ENCODE peak calls at places on chromosomes 13 and 19, in eight cellular contexts. W, J, D, E, N, B, F and K are unnamed samples.

GRCh38 chr13:32330438-32330837 is 15.1 kb downstream of the BRCA2 start:
- DNase-seq in J (no peak), N (no peak), F (no peak), W (no peak), E (no peak), B (no peak), D (no peak), K (peak; percentile 35)

GRCh38 chr13:64078025-64078424 is 2662.4 kb upstream of the PCDH20 start:
- DNase-seq in J (no peak), F (no peak), B (no peak), E (no peak), W (no peak), N (no peak), D (peak; percentile 2), K (no peak)

GRCh38 chr19:21472507-21472906 is 32.9 kb upstream of the ZNF429 start:
- DNase-seq in W (no peak), D (no peak), N (no peak), E (no peak), F (no peak), B (no peak), J (no peak), K (no peak)

GRCh38 chr13:45847554-45848224 is 3.9 kb downstream of the SIAH3 start:
- DNase-seq in B (peak; percentile 28), W (no peak), N (no peak), E (no peak), D (no peak), F (peak; percentile 63), J (peak; percentile 29), K (peak; percentile 43)

GRCh38 chr19:18657590-18658365 is 20.9 kb downstream of the KLHL26 start:
- DNase-seq in D (peak; percentile 80), N (peak; percentile 93), E (no peak), B (peak; percentile 83), F (peak; percentile 74), W (no peak), J (peak; percentile 75), K (peak; percentile 95)

GRCh38 chr19:8305798-8306197 is 2.4 kb downstream of the CD320 start:
- DNase-seq in N (no peak), F (no peak), D (no peak), E (no peak), J (no peak), B (peak; percentile 7), W (peak; percentile 5), K (no peak)

GRCh38 chr13:24626449-24626848 is 53.8 kb upstream of the ATP12A start:
- DNase-seq in J (no peak), D (no peak), B (no peak), F (no peak), E (no peak), N (no peak), W (no peak), K (no peak)

GRCh38 chr13:66477816-66478215 is 752.3 kb downstream of the PCDH9 start:
- DNase-seq in B (no peak), E (no peak), N (no peak), W (no peak), F (no peak), J (no peak), D (no peak), K (no peak)

GRCh38 chr13:48561461-48562224 is 28.8 kb upstream of the RCBTB2 start:
- DNase-seq in E (peak; percentile 55), N (no peak), J (no peak), W (no peak), B (no peak), F (no peak), D (no peak), K (no peak)

GRCh38 chr13:113297370-113297871 is 382 bp downstream of the LAMP1 start:
- DNase-seq in E (no peak), W (no peak), J (no peak), N (peak; percentile 4), D (peak; percentile 53), F (no peak), B (peak; percentile 31), K (no peak)

GRCh38 chr13:19587635-19588300 is 26.4 kb upstream of the TPTE2 start:
- DNase-seq in D (peak; percentile 50), W (no peak), F (peak; percentile 50), N (peak; percentile 48), B (no peak), J (no peak), E (peak; percentile 20), K (peak; percentile 63)

GRCh38 chr19:46806651-46807050 is 18.3 kb upstream of the SLC1A5 start:
- DNase-seq in F (no peak), N (no peak), D (no peak), E (no peak), J (no peak), W (no peak), B (no peak), K (no peak)

GRCh38 chr13:28865312-28865711 is 45.2 kb downstream of the MTUS2 start:
- DNase-seq in W (no peak), F (no peak), D (no peak), N (no peak), E (no peak), B (no peak), J (no peak), K (no peak)

GRCh38 chr13:107210216-107211010 is 642.5 kb upstream of the ARGLU1 start:
- DNase-seq in E (no peak), N (no peak), J (no peak), D (no peak), W (no peak), F (no peak), B (no peak), K (peak; percentile 35)

GRCh38 chr13:39952244-39953233 is 297.1 kb downstream of the COG6 start:
- DNase-seq in N (peak; percentile 49), D (no peak), E (no peak), B (no peak), F (no peak), J (no peak), W (no peak), K (peak; percentile 64)

GRCh38 chr13:92354583-92354982 is 872.0 kb upstream of the GPC6 start:
- DNase-seq in F (no peak), W (no peak), B (no peak), E (no peak), N (peak; percentile 16), J (no peak), D (no peak), K (peak; percentile 15)

GRCh38 chr13:101520672-101521071 is 68.2 kb downstream of the ITGBL1 start:
- DNase-seq in W (no peak), N (peak; percentile 78), J (no peak), D (no peak), E (no peak), B (no peak), F (no peak), K (peak; percentile 81)

GRCh38 chr19:1509589-1510441 is 3.0 kb downstream of the ADAMTSL5 start:
- DNase-seq in W (no peak), F (no peak), D (no peak), E (no peak), N (no peak), B (no peak), J (no peak), K (no peak)

GRCh38 chr13:96984061-96984508 is 10.2 kb downstream of the OXGR1 start:
- DNase-seq in E (no peak), B (peak; percentile 30), F (peak; percentile 58), J (no peak), W (peak; percentile 34), D (no peak), N (no peak), K (no peak)

GRCh38 chr19:33409035-33409434 is 35.5 kb downstream of the CEBPG start:
- DNase-seq in B (no peak), F (no peak), D (no peak), J (peak; percentile 8), W (no peak), N (no peak), E (no peak), K (no peak)

GRCh38 chr13:77583551-77583950 is 48.0 kb downstream of the SCEL start:
- DNase-seq in J (no peak), F (no peak), D (no peak), N (no peak), B (no peak), W (no peak), E (no peak), K (no peak)
- TF ChIP-seq CTCF in J (no peak), F (no peak), D (no peak), N (no peak), B (no peak), W (no peak), E (no peak), K (no peak)

DNA sequence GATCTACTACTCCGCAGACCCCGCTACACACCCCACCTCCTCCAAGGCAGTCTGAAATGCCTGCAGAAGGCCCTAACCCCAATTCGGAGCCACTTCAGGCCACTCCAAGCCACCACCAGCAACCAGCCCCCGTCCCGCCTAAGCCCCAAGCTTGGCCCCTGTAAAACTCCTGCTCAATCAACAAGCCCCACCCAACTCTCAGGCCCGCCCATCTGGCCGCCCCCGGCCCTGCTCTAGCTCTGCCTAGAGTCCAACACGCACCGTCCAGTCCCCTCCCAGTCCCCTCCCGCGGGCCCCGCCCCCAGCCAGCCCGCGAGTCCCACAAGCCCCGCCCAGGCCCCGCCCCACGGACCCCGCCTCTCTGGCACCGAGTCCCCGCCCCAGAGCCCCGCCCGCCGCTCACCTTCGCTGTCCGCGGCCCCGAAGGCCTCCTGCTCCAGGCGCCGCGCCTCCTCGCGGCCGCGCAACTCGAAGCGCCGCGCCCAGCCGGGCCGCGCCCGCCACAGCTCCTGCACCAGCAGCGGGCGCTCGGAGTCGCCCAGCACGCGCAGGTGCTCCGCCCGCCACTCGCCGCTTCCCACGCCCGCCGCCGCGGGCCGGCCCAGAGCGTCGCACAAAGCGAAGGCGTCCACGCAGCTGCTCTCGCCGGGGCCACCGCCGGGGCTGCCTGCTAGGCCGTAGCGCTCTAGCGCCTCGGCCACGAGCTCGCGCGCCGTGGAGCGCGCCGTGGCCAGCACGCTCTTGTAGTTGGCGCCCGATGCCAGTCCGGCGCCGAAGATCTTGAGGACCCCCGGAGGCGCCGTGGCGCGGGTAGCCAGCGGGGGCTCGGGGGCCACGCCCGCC is 1.6 kb downstream of the RASIP1 start:
- DNase-seq in N (peak; percentile 81), W (peak; percentile 99), F (peak; percentile 100), J (peak; percentile 94), E (peak; percentile 65), D (peak; percentile 99), B (peak; percentile 95), K (peak; percentile 74)
- TF ChIP-seq CTCF in N (peak; percentile 24), W (no peak), F (peak; percentile 60), J (peak; percentile 64), E (no peak), D (peak; percentile 66), B (peak; percentile 27), K (peak; percentile 6)

DNA sequence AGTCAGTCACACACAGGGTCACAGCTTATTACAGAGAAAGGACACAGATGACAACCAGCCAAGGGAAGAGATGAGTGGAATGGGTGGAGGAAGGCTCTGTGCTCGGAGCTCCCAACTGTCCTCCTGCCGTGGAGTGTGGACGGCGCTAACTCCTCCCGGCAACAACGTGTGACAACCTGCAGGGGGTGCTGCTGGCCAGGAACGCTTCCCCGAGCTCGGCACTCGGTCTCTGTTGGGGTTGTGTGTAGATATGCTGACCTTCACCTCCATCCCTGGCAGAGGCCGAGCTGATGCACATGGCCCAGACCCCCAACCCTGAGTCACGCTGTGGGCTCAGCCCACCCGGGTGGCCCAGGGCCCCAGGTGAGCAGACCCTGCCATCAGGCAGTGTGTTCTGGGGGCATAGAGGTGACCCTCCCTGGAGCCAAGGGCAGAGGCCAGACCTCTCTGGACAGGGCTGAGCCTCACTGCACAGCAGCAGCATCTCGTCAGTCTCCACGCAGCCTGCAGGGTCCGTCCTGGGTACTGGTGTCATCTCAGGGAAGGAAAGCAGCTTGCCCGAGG is 14.1 kb downstream of the ZNF444 start:
- DNase-seq in J (no peak), B (no peak), F (peak; percentile 89), W (peak; percentile 78), E (no peak), N (no peak), D (no peak), K (no peak)
- TF ChIP-seq CTCF in J (peak; percentile 58), B (peak; percentile 38), F (peak; percentile 81), W (peak; percentile 70), E (peak; percentile 6), N (peak; percentile 53), D (peak; percentile 29), K (peak; percentile 59)

GRCh38 chr19:16773939-16774338 is 54.3 kb downstream of the NWD1 start:
- DNase-seq in E (no peak), W (no peak), D (no peak), B (no peak), J (no peak), N (no peak), F (no peak), K (no peak)
- TF ChIP-seq CTCF in E (no peak), W (no peak), D (no peak), B (no peak), J (no peak), N (no peak), F (no peak), K (no peak)